ENCODE peak calls at places on chromosomes 2 and 18, in five cellular contexts. Q is HFFc6; H is neural crest cell; N is activated B cell treated with CpG ODN at 0.5 μM for 24 hours; B is stimulated activated CD8-positive, alpha-beta memory T cell treated with anti-CD3 and anti-CD28 coated beads, Interleukin-7, amount 100 ng/mL, for 1 hour. J is an unnamed sample.

GRCh38 chr2:36461039-36461681 is 105.6 kb downstream of the CRIM1 start:
- DNase-seq in B (no peak), N (no peak), H (no peak), Q (peak; percentile 90), J (no peak)

GRCh38 chr18:34947711-34948125 is 93.5 kb upstream of the MAPRE2 start:
- DNase-seq in N (no peak), H (no peak), B (no peak), Q (peak; percentile 39), J (no peak)

GRCh38 chr2:43217228-43218220 is 8.9 kb downstream of the ZFP36L2 start:
- DNase-seq in N (no peak), Q (no peak), H (no peak), B (no peak), J (no peak)

GRCh38 chr2:20352230-20353216 is 1.9 kb upstream of the PUM2 start:
- DNase-seq in B (no peak), Q (no peak), N (no peak), H (no peak), J (no peak)

GRCh38 chr2:54077088-54077900 is 38.1 kb upstream of the ACYP2 start:
- DNase-seq in B (no peak), H (no peak), N (no peak), Q (no peak), J (no peak)

GRCh38 chr2:46179037-46179621 is 118.1 kb upstream of the EPAS1 start:
- DNase-seq in H (no peak), N (no peak), Q (peak; percentile 94), B (peak; percentile 6), J (peak; percentile 15)

GRCh38 chr2:219124379-219125110 is 36.1 kb downstream of the NHEJ1 start:
- DNase-seq in N (no peak), B (no peak), H (no peak), Q (peak; percentile 0), J (no peak)

GRCh38 chr2:86078801-86079545 is 26.7 kb downstream of the POLR1A start:
- DNase-seq in H (no peak), Q (no peak), B (no peak), N (no peak), J (no peak)

GRCh38 chr18:68642003-68642402 is 72.9 kb downstream of the TMX3 start:
- DNase-seq in Q (no peak), H (no peak), B (no peak), N (no peak), J (no peak)

GRCh38 chr2:8324164-8324848 is 357.6 kb upstream of the ID2 start:
- DNase-seq in B (no peak), Q (no peak), H (no peak), N (no peak), J (no peak)

GRCh38 chr2:216283038-216283900 is 89.0 kb downstream of the MARCHF4 start:
- DNase-seq in B (no peak), Q (no peak), N (no peak), H (peak; percentile 22), J (no peak)

GRCh38 chr2:177905640-177906039 is 166.9 kb downstream of the PDE11A start:
- DNase-seq in Q (no peak), B (no peak), H (no peak), N (no peak), J (no peak)

GRCh38 chr2:176501652-176502051 is 232.4 kb downstream of the MTX2 start:
- DNase-seq in N (no peak), Q (no peak), H (no peak), B (no peak), J (no peak)

GRCh38 chr2:70035344-70035844 is 51.9 kb upstream of the PCBP1 start:
- DNase-seq in Q (peak; percentile 39), B (no peak), N (no peak), H (no peak), J (no peak)

GRCh38 chr2:202269585-202269984 is 4.0 kb downstream of the NOP58 start:
- DNase-seq in Q (no peak), H (no peak), B (no peak), N (no peak), J (peak; percentile 15)

GRCh38 chr2:39120521-39120770 is 405 bp downstream of the SOS1 start:
- DNase-seq in H (no peak), B (no peak), N (no peak), Q (no peak), J (no peak)

GRCh38 chr18:12052866-12053265 is 40.8 kb upstream of the ANKRD62 start:
- DNase-seq in H (no peak), N (no peak), B (no peak), Q (no peak), J (no peak)

GRCh38 chr2:106034325-106034724 is 159.8 kb downstream of the UXS1 start:
- DNase-seq in Q (no peak), H (no peak), N (no peak), B (no peak), J (no peak)

GRCh38 chr2:72562451-72563153 is 263.2 kb downstream of the EXOC6B start:
- DNase-seq in H (no peak), B (no peak), Q (peak; percentile 30), N (no peak), J (no peak)

J was measured in activated gamma-delta T cell.